ENCODE peak calls at places on chromosomes 11 and 22, in five cellular contexts. W is activated CD4-positive, alpha-beta T cell treated with anti-CD3 and anti-CD28 coated beads, Interleukin-2, amount 50 U/mL, for 24 hours; L is heart right ventricle; G is dorsolateral prefrontal cortex; J is kidney glomerular epithelial cell. V is an unnamed sample.

GRCh38 chr11:61716478-61717285 is 35.8 kb upstream of the MYRF start:
- DNase-seq in G (no peak), L (no peak), J (no peak), W (no peak), V (no peak)

GRCh38 chr22:22704156-22704946 is 59.9 kb downstream of the GGTLC2 start:
- DNase-seq in W (no peak), J (no peak), G (no peak), L (no peak), V (no peak)

GRCh38 chr11:74493816-74494630 is 499 bp upstream of the LIPT2 start:
- DNase-seq in J (peak; percentile 55), L (no peak), W (no peak), G (peak; percentile 53), V (no peak)

GRCh38 chr22:47379037-47379436 is 616.6 kb downstream of the TBC1D22A start:
- DNase-seq in G (no peak), W (no peak), J (no peak), L (no peak), V (no peak)

GRCh38 chr11:96748639-96749370 is 359.0 kb downstream of the JRKL start:
- DNase-seq in L (no peak), J (no peak), W (no peak), G (no peak), V (no peak)

GRCh38 chr11:10322830-10323792 is 18.2 kb downstream of the ADM start:
- DNase-seq in W (peak; percentile 66), L (no peak), J (peak; percentile 76), G (no peak), V (no peak)

GRCh38 chr11:2927851-2928604 is 1.2 kb downstream of the PHLDA2 start:
- DNase-seq in J (peak; percentile 7), L (no peak), W (no peak), G (no peak), V (no peak)

GRCh38 chr22:17373839-17374238 is 4.6 kb downstream of the CECR2 start:
- DNase-seq in L (no peak), G (no peak), J (no peak), W (no peak), V (no peak)

GRCh38 chr11:74417860-74418508 is 19.8 kb upstream of the PGM2L1 start:
- DNase-seq in G (no peak), L (no peak), J (no peak), W (no peak), V (no peak)

GRCh38 chr11:69215784-69216415 is 60.2 kb downstream of the SMIM38 start:
- DNase-seq in J (no peak), G (no peak), L (no peak), W (no peak), V (no peak)

V was measured in kidney epithelial cell.